ENCODE peak calls at places on chromosome 9, in nine cellular contexts. V is activated CD4-positive, CD25-positive, alpha-beta regulatory T cell treated with anti-CD3 and anti-CD28 coated beads, Interleukin-2, amount 50 U/mL, for 16 hours; L is astrocyte of the spinal cord; O is T-cell; C is NT2/D1; H is Panc1; A is NCI-H1417; F is transverse colon; D is choroid plexus epithelial cell. I is an unnamed sample.

GRCh38 chr9:117772960-117773359 is 68.8 kb downstream of the TLR4 start:
- DNase-seq in A (no peak), O (no peak), H (no peak), D (peak), V (no peak), F (peak), C (no peak), L (peak), I (no peak)

GRCh38 chr9:135565636-135566035 is 4.1 kb downstream of the PAEP start:
- DNase-seq in H (no peak), C (no peak), D (no peak), L (no peak), V (no peak), A (no peak), F (no peak), O (no peak), I (no peak)

GRCh38 chr9:121809356-121810050 is 158.1 kb downstream of the DAB2IP start:
- DNase-seq in V (no peak), A (no peak), F (no peak), D (no peak), H (no peak), C (no peak), O (no peak), L (no peak), I (no peak)

GRCh38 chr9:98789765-98790600 is 6.4 kb downstream of the ANKS6 start:
- DNase-seq in A (no peak), V (no peak), F (no peak), C (no peak), H (no peak), L (no peak), O (no peak), D (no peak), I (peak)

GRCh38 chr9:70553718-70554673 is 139.5 kb upstream of the KLF9 start:
- DNase-seq in D (peak), H (no peak), C (peak), O (no peak), F (no peak), A (no peak), L (peak), V (no peak), I (no peak)

GRCh38 chr9:114745108-114745848 is 60.6 kb downstream of the TNFSF15 start:
- DNase-seq in V (no peak), O (no peak), D (no peak), F (no peak), A (peak), H (no peak), L (peak), C (no peak), I (no peak)

GRCh38 chr9:107975426-107976010 is 485.9 kb upstream of the KLF4 start:
- DNase-seq in D (no peak), H (no peak), A (no peak), C (no peak), O (no peak), L (no peak), V (no peak), F (peak), I (no peak)

GRCh38 chr9:5626727-5627634 is 1.9 kb upstream of the RIC1 start:
- DNase-seq in D (peak), F (peak), H (no peak), O (peak), A (peak), C (no peak), V (peak), L (peak), I (no peak)

GRCh38 chr9:136226680-136227410 is 18.8 kb downstream of the QSOX2 start:
- DNase-seq in D (no peak), H (no peak), C (no peak), L (no peak), A (no peak), V (no peak), O (no peak), F (no peak), I (no peak)

GRCh38 chr9:137453643-137454081 is 5.5 kb downstream of the NSMF start:
- DNase-seq in C (peak), D (peak), F (peak), L (peak), H (no peak), V (no peak), O (peak), A (peak), I (no peak)

GRCh38 chr9:130288926-130289705 is 23.6 kb downstream of the HMCN2 start:
- DNase-seq in H (no peak), D (no peak), V (no peak), F (no peak), C (no peak), A (peak), O (no peak), L (no peak), I (no peak)

GRCh38 chr9:134709512-134710270 is 68.1 kb downstream of the COL5A1 start:
- DNase-seq in F (no peak), C (no peak), V (no peak), A (no peak), D (peak), H (no peak), O (no peak), L (peak), I (no peak)

GRCh38 chr9:69964446-69964845 is 79.2 kb upstream of the MAMDC2 start:
- DNase-seq in O (no peak), A (no peak), C (no peak), F (no peak), D (no peak), V (no peak), H (no peak), L (no peak), I (no peak)

GRCh38 chr9:100602302-100602930 is 24.5 kb downstream of the CAVIN4 start:
- DNase-seq in D (peak), V (no peak), L (peak), C (peak), O (no peak), H (no peak), A (peak), F (no peak), I (no peak)

GRCh38 chr9:94933429-94933828 is 206.9 kb downstream of the AOPEP start:
- DNase-seq in O (no peak), A (no peak), H (no peak), C (no peak), V (no peak), D (no peak), F (no peak), L (no peak), I (no peak)

GRCh38 chr9:2285411-2285810 is 270.3 kb downstream of the SMARCA2 start:
- DNase-seq in L (no peak), D (no peak), A (peak), C (no peak), O (no peak), V (no peak), F (no peak), H (no peak), I (no peak)

GRCh38 chr9:86945868-86946711 is 1.2 kb downstream of the GAS1 start:
- DNase-seq in H (no peak), O (peak), D (peak), F (peak), C (no peak), A (peak), L (peak), V (peak), I (peak)

GRCh38 chr9:124019771-124020519 is 8.4 kb downstream of the LHX2 start:
- DNase-seq in V (no peak), D (no peak), O (no peak), L (no peak), F (no peak), H (no peak), A (no peak), C (no peak), I (no peak)